ENCODE peak calls at places on chromosome 3, in five cellular contexts. H, C, Z, M and P are unnamed samples.

GRCh38 chr3:187572431-187572830 is 97.8 kb downstream of the SST start:
- DNase-seq in M (no peak), C (no peak), Z (no peak), H (no peak), P (no peak)

GRCh38 chr3:14587733-14588360 is 47.7 kb upstream of the GRIP2 start:
- DNase-seq in Z (no peak), C (no peak), H (peak), M (peak), P (no peak)

GRCh38 chr3:30084971-30085403 is 521.4 kb upstream of the TGFBR2 start:
- DNase-seq in Z (no peak), M (no peak), C (no peak), H (no peak), P (no peak)

GRCh38 chr3:129608087-129608935 is 1.8 kb upstream of the PLXND1 start:
- DNase-seq in M (no peak), H (no peak), C (no peak), Z (no peak), P (no peak)

GRCh38 chr3:111890051-111890580 is 31.1 kb downstream of the PHLDB2 start:
- DNase-seq in H (no peak), M (no peak), Z (no peak), C (no peak), P (no peak)

GRCh38 chr3:55333923-55334322 is 153.2 kb downstream of the WNT5A start:
- DNase-seq in C (no peak), M (no peak), Z (no peak), H (no peak), P (no peak)

GRCh38 chr3:136819784-136820640 is 1.1 kb downstream of the SLC35G2 start:
- DNase-seq in C (peak), M (peak), Z (peak), H (peak), P (peak)

GRCh38 chr3:116129187-116129945 is 315.9 kb downstream of the LSAMP start:
- DNase-seq in M (no peak), C (no peak), H (no peak), Z (no peak), P (no peak)

GRCh38 chr3:182618981-182619591 is 174.2 kb upstream of the ATP11B start:
- DNase-seq in M (peak), H (no peak), Z (no peak), C (no peak), P (no peak)

GRCh38 chr3:12300137-12300536 is 11.3 kb downstream of the PPARG start:
- DNase-seq in Z (no peak), M (no peak), H (no peak), C (no peak), P (no peak)

GRCh38 chr3:29057326-29057725 is 223.5 kb upstream of the RBMS3 start:
- DNase-seq in Z (no peak), H (no peak), M (no peak), C (no peak), P (no peak)

GRCh38 chr3:15223684-15224575 is 17.9 kb downstream of the CAPN7 start:
- DNase-seq in C (no peak), M (no peak), Z (no peak), H (no peak), P (no peak)

GRCh38 chr3:39147711-39148115 is 5.7 kb downstream of the CSRNP1 start:
- DNase-seq in H (no peak), Z (peak), C (no peak), M (no peak), P (peak)

GRCh38 chr3:78878789-78879515 is 888.8 kb downstream of the ROBO1 start:
- DNase-seq in Z (no peak), H (no peak), M (no peak), C (no peak), P (no peak)

GRCh38 chr3:124634210-124635168 is 95.8 kb upstream of the UMPS start:
- DNase-seq in Z (no peak), M (no peak), H (no peak), C (no peak), P (no peak)

GRCh38 chr3:58237940-58238681 is 519 bp downstream of the ABHD6 start:
- DNase-seq in Z (peak), C (peak), H (peak), M (no peak), P (peak)

GRCh38 chr3:165056510-165056909 is 21.8 kb downstream of the SI start:
- DNase-seq in C (no peak), H (no peak), M (no peak), Z (no peak), P (no peak)

GRCh38 chr3:148697311-148698189 is at the start of gene AGTR1:
- DNase-seq in Z (no peak), H (peak), M (no peak), C (peak), P (peak)

GRCh38 chr3:190618349-190619030 is 104.6 kb downstream of the IL1RAP start:
- DNase-seq in M (no peak), Z (no peak), C (no peak), H (no peak), P (no peak)

GRCh38 chr3:127815641-127816605 is 6.4 kb downstream of the MGLL start:
- DNase-seq in M (no peak), Z (no peak), C (peak), H (no peak), P (no peak)
- H3K27ac ChIP-seq in M (peak), Z (no peak), C (peak), H (peak), P (peak)

GRCh38 chr3:160217675-160218074 is 7.5 kb upstream of the C3orf80 start:
- DNase-seq in M (no peak), H (no peak), Z (no peak), C (no peak), P (no peak)
- H3K27ac ChIP-seq in M (no peak), H (no peak), Z (no peak), C (no peak), P (no peak)

DNA sequence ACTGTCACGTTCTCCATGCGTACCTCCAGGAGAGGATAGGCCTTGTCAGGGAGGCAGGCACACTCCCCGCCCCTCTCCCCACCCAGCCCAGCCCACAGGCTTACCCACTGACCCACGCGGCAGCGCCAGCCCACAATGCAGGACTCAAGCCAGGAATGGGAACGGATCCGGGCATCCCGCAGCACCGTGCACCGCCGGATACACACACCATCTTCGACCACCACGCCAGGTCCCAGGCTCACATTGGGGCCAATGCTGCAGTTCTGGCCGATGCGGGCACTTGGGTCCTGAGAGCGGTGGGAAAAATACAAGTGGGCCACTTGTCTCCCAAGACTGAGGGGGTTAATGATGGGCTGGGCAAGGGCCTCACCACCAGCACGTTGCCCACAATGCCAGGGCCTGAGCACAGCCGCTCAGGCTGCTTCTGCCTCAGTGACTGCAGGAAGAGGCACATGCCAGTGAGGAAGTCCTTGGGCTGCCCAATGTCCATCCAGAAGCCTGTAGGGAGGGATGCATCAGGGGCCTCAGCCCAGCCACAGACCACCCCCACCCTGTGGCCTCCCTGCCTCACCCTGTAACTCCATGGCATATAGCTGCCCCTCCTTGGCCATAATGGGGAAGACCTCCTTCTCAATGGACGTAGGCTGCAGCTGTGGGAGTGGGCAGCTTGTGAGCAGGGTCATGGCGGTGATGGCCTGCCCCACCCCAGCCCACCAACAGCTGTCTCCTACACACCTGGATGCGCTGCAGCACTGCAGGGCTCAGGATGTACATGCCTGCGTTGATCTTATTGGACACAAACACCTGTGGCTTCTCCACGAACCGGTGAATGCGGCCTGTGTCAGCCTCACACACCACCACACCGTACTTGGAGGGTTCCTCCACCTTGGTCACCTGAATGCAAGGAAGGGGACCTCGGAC is 1.6 kb downstream of the GMPPB start:
- DNase-seq in M (no peak), Z (no peak), C (no peak), H (no peak), P (no peak)
- H3K27ac ChIP-seq in M (peak), Z (peak), C (peak), H (no peak), P (no peak)

DNA sequence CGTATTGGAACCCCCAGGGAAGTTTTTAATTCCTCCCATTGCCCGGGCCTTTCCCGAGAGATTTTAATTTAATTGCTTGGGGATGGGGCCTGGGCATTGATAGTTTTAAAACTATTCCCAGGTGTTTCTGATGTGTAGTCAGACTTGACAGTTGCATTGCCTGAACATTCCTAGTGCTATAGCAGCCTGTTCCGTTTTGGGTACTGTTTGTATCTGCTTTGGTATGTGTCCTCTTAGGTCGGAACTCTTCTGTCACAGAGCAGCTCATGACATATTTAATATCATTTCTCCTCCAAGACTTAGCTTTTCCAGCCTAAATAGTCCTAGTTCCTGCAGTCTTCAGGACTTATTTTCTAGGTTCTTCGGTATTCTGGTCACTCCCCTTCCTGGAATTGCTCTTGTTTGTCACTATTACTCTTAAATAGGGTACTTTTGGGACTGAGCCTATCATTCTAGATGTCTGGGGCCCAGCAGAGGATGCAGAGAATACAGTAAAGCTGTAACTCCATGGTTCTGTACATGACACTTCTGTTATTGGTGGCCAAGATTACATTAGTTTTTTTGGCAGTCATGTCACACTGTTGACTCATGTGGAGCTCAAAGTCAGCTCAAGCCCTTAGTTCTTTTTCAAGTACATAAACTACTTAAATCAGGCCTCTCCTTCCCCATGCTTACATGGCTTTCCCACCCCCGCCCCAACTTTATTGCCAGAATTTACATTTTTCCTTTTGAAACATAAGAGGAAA is 81.5 kb downstream of the BBX start:
- DNase-seq in M (no peak), H (no peak), Z (no peak), C (no peak), P (no peak)
- H3K27ac ChIP-seq in M (no peak), H (no peak), Z (no peak), C (no peak), P (peak)

GRCh38 chr3:138360272-138361192 is 12.2 kb downstream of the MRAS start:
- DNase-seq in H (no peak), M (no peak), Z (no peak), C (no peak), P (peak)

GRCh38 chr3:138361193-138361525 is 12.8 kb downstream of the MRAS start:
- DNase-seq in M (no peak), C (no peak), H (no peak), Z (no peak), P (no peak)

GRCh38 chr3:138363322-138363721 is 14.9 kb downstream of the MRAS start:
- DNase-seq in H (no peak), C (no peak), Z (no peak), M (no peak), P (no peak)

GRCh38 chr3:138362536-138362935 is 14.2 kb downstream of the MRAS start:
- DNase-seq in H (no peak), Z (no peak), M (no peak), C (no peak), P (no peak)

GRCh38 chr3:138361561-138361971 is 13.2 kb downstream of the MRAS start:
- DNase-seq in M (no peak), H (no peak), Z (no peak), C (no peak), P (no peak)
- H3K27ac ChIP-seq in M (no peak), H (no peak), Z (no peak), C (no peak), P (peak)

DNA sequence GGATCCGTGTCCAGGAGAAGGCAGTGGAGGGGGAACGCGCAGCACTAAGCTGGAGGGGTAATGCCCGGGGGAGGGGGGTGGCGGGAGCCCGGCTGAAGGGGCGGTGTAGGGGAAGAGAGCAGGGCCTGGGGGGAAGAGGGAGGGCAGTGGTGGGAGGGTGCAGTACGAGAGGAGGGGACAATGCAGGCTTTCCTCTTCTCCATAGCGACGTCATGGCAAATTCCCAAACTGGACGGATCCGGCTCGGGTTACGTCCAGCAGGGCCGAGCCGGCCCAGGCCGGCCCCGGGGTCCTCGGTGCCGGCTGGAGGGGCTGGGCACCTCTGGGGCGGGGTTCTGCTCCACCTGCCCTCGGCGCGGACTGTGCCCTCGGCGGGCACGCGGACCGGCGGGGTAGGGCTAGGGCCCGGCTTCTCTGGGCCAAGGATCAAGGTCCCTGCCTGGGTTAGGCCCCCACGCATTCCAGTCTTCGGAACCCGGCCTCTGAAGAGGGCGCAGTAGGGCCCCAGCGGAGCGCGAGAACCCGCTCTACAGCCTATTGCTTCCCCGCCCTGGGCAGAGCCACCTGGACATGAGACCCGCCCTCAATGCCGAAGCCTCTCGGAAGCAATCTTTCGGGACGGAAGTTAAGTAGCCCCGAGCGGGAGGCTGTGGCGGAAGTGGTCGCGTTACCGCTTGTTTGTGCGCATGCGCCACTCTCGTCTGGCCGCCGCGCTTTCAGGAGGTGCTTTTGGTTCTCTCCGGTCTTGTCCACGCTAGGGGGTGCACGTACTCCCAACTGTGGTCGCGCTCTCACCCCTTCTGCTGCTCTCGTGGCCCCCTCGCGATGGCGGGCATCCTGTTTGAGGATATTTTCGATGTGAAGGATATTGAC is 1.4 kb downstream of the POLR2H start:
- DNase-seq in M (peak), Z (peak), C (peak), H (peak), P (peak)
- H3K27ac ChIP-seq in M (peak), Z (peak), C (peak), H (peak), P (peak)

DNA sequence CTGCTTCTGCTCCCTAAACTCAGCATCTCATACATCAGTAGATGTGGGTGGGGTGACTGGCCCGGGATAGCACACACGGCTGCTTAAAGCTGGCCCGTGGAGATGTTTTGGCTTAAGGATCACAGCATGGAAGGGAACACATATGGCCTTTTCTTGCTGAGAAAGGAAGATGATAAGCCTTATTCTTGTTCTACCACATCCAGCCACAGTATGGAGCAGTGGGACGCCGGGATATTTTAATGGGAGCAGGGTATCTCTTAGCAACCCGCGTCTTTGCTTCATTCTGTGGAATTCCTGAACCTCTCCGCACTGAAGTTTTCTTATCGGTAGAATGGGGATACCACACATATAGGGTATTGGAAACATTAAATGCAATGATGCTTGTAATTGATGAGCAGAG is 94.1 kb upstream of the PROK2 start:
- DNase-seq in M (no peak), H (no peak), Z (no peak), C (no peak), P (no peak)
- H3K27ac ChIP-seq in M (no peak), H (no peak), Z (no peak), C (no peak), P (no peak)

GRCh38 chr3:17432237-17432636 is 310.2 kb downstream of the TBC1D5 start:
- DNase-seq in Z (no peak), C (no peak), H (no peak), M (peak), P (no peak)
- H3K27ac ChIP-seq in Z (no peak), C (no peak), H (no peak), M (no peak), P (peak)

GRCh38 chr3:47009225-47010049 is 30.0 kb downstream of the NBEAL2 start:
- DNase-seq in M (peak), Z (peak), H (peak), C (peak), P (peak)
- H3K27ac ChIP-seq in M (peak), Z (peak), H (peak), C (peak), P (peak)